ENCODE peak calls at places on chromosomes 1 and 21, in six cellular contexts. X is activated CD8-positive, alpha-beta T cell treated with anti-CD3 and anti-CD28 coated beads for 36 hours; W is GM23338; M is RWPE1; Y is lower lobe of right lung; I is SK-N-SH. Z is an unnamed sample.
A peak's percentile ranks its signal among the peaks of the same experiment; 100 is the strongest.

GRCh38 chr1:86822463-86822862 is 91.5 kb downstream of the SELENOF start:
- DNase-seq in X (no peak), W (no peak), M (no peak), Y (no peak), I (no peak), Z (no peak)

GRCh38 chr21:28899744-28900143 is 92.9 kb downstream of the LTN1 start:
- DNase-seq in X (no peak), W (no peak), M (no peak), Y (no peak), I (no peak), Z (no peak)

GRCh38 chr1:184483101-184483813 is 96.4 kb downstream of the C1orf21 start:
- DNase-seq in X (no peak), W (no peak), M (no peak), Y (peak; percentile 67), I (no peak), Z (no peak)

GRCh38 chr1:151553659-151554058 is 13.6 kb downstream of the TUFT1 start:
- DNase-seq in X (no peak), W (no peak), M (no peak), Y (no peak), I (no peak), Z (no peak)

GRCh38 chr1:11784993-11785769 is 20.6 kb downstream of the MTHFR start:
- DNase-seq in X (peak; percentile 52), W (peak; percentile 94), M (peak; percentile 55), Y (peak; percentile 85), I (peak; percentile 93), Z (peak; percentile 59)

GRCh38 chr1:66925944-66926343 is 1.2 kb downstream of the MIER1 start:
- DNase-seq in X (no peak), W (peak; percentile 38), M (no peak), Y (no peak), I (peak; percentile 27), Z (peak; percentile 64)

GRCh38 chr1:21875621-21876063 is 61.5 kb downstream of the HSPG2 start:
- DNase-seq in X (no peak), W (no peak), M (no peak), Y (no peak), I (no peak), Z (no peak)

GRCh38 chr1:57019240-57019805 is 53.5 kb upstream of the C8B start:
- DNase-seq in X (no peak), W (no peak), M (no peak), Y (no peak), I (no peak), Z (peak; percentile 78)

GRCh38 chr1:16371725-16372124 is 4.7 kb downstream of the SZRD1 start:
- DNase-seq in X (peak; percentile 29), W (no peak), M (no peak), Y (no peak), I (no peak), Z (no peak)

GRCh38 chr1:54081306-54082270 is 28.2 kb downstream of the TCEANC2 start:
- DNase-seq in X (peak; percentile 82), W (peak; percentile 97), M (peak; percentile 37), Y (peak; percentile 85), I (peak; percentile 57), Z (peak; percentile 61)

GRCh38 chr1:161727343-161727924 is 6.1 kb downstream of the FCRLB start:
- DNase-seq in X (peak; percentile 60), W (peak; percentile 41), M (no peak), Y (no peak), I (no peak), Z (peak; percentile 42)

GRCh38 chr1:30755746-30756145 is 1.8 kb downstream of the LAPTM5 start:
- DNase-seq in X (no peak), W (no peak), M (no peak), Y (no peak), I (no peak), Z (no peak)

GRCh38 chr1:45752441-45753052 is 2.1 kb upstream of the IPP start:
- DNase-seq in X (no peak), W (no peak), M (no peak), Y (no peak), I (no peak), Z (no peak)

GRCh38 chr1:230598745-230599144 is 43.5 kb upstream of the COG2 start:
- DNase-seq in X (no peak), W (no peak), M (no peak), Y (no peak), I (no peak), Z (no peak)

GRCh38 chr1:73593804-73594203 is 604.2 kb downstream of the LRRIQ3 start:
- DNase-seq in X (no peak), W (no peak), M (peak; percentile 10), Y (no peak), I (no peak), Z (no peak)

GRCh38 chr21:25371831-25372434 is 235.3 kb downstream of the MRPL39 start:
- DNase-seq in X (no peak), W (no peak), M (no peak), Y (no peak), I (no peak), Z (no peak)

GRCh38 chr1:91526496-91526895 is 25.8 kb downstream of the CDC7 start:
- DNase-seq in X (no peak), W (no peak), M (no peak), Y (no peak), I (no peak), Z (no peak)

GRCh38 chr21:41808846-41809245 is 42.0 kb upstream of the RIPK4 start:
- DNase-seq in X (no peak), W (no peak), M (no peak), Y (no peak), I (no peak), Z (no peak)

GRCh38 chr1:34162852-34163766 is 1.9 kb downstream of the CSMD2 start:
- DNase-seq in X (peak; percentile 62), W (peak; percentile 94), M (peak; percentile 24), Y (peak; percentile 75), I (peak; percentile 89), Z (peak; percentile 73)

GRCh38 chr1:47232187-47232874 is at the start of gene TAL1:
- DNase-seq in X (no peak), W (peak; percentile 79), M (no peak), Y (peak; percentile 55), I (peak; percentile 70), Z (no peak)

GRCh38 chr1:1758692-1759455 is 19.4 kb downstream of the NADK start:
- DNase-seq in X (no peak), W (no peak), M (peak; percentile 67), Y (peak; percentile 94), I (no peak), Z (no peak)

GRCh38 chr1:187226396-187226795 is 397.6 kb downstream of the PLA2G4A start:
- DNase-seq in X (no peak), W (no peak), M (no peak), Y (no peak), I (no peak), Z (no peak)

GRCh38 chr1:93360111-93360510 is 14.4 kb downstream of the DR1 start:
- DNase-seq in X (no peak), W (no peak), M (no peak), Y (no peak), I (no peak), Z (no peak)

GRCh38 chr1:44681905-44682900 is 7.7 kb downstream of the ARMH1 start:
- DNase-seq in X (no peak), W (peak; percentile 68), M (no peak), Y (no peak), I (no peak), Z (no peak)

GRCh38 chr1:167629681-167630567 is at the start of gene RCSD1:
- DNase-seq in X (peak; percentile 68), W (peak; percentile 45), M (peak; percentile 21), Y (peak; percentile 64), I (peak; percentile 78), Z (no peak)

GRCh38 chr1:198493324-198493723 is 47.2 kb downstream of the ATP6V1G3 start:
- DNase-seq in X (no peak), W (no peak), M (no peak), Y (no peak), I (no peak), Z (no peak)

GRCh38 chr1:17914987-17915386 is 159.9 kb downstream of the ACTL8 start:
- DNase-seq in X (no peak), W (no peak), M (no peak), Y (no peak), I (no peak), Z (no peak)

GRCh38 chr1:226199971-226200370 is 13.4 kb upstream of the ACBD3 start:
- DNase-seq in X (no peak), W (no peak), M (no peak), Y (no peak), I (no peak), Z (no peak)

GRCh38 chr1:212217633-212218032 is 67.6 kb upstream of the PPP2R5A start:
- DNase-seq in X (no peak), W (no peak), M (no peak), Y (no peak), I (no peak), Z (no peak)

GRCh38 chr1:204544321-204544720 is 28.1 kb downstream of the MDM4 start:
- DNase-seq in X (no peak), W (no peak), M (peak; percentile 41), Y (no peak), I (no peak), Z (no peak)

Z was measured in cerebellar cortex.